ENCODE peak calls at places on chromosomes 7 and 10, in five cellular contexts. B is stomach, N is lung, V is dorsolateral prefrontal cortex, Q is cardiac fibroblast. A is an unnamed sample.

GRCh38 chr10:34252111-34252510 is 563.0 kb downstream of the PARD3 start:
- DNase-seq in B (peak), Q (peak), N (no peak), V (no peak), A (no peak)

GRCh38 chr10:48494611-48495010 is 110.3 kb downstream of the ARHGAP22 start:
- DNase-seq in N (no peak), B (peak), V (no peak), Q (no peak), A (no peak)

GRCh38 chr10:123868058-123868995 is 23.3 kb downstream of the CPXM2 start:
- DNase-seq in V (no peak), N (no peak), B (no peak), Q (no peak), A (no peak)

GRCh38 chr10:46265981-46266505 is 20.8 kb upstream of the ANTXRL start:
- DNase-seq in B (peak), V (no peak), Q (no peak), N (no peak), A (no peak)

GRCh38 chr7:142750321-142750938 is 1.2 kb downstream of the PRSS1 start:
- DNase-seq in Q (no peak), V (no peak), N (peak), B (no peak), A (no peak)

GRCh38 chr10:129765664-129766550 is 198.2 kb downstream of the EBF3 start:
- DNase-seq in N (no peak), V (peak), Q (no peak), B (peak), A (no peak)

GRCh38 chr7:45710271-45711160 is 136.3 kb downstream of the ADCY1 start:
- DNase-seq in N (peak), Q (no peak), V (no peak), B (no peak), A (no peak)

GRCh38 chr10:27659786-27660185 is 85.8 kb downstream of the MKX start:
- DNase-seq in N (no peak), V (no peak), Q (no peak), B (no peak), A (no peak)

GRCh38 chr7:77266162-77266807 is 66.7 kb upstream of the FGL2 start:
- DNase-seq in V (no peak), Q (no peak), B (no peak), N (no peak), A (no peak)

GRCh38 chr7:27149817-27150567 is 2.4 kb downstream of the HOXA3 start:
- DNase-seq in V (no peak), N (no peak), B (no peak), Q (no peak), A (no peak)

GRCh38 chr7:22499044-22499443 is 944 bp downstream of the STEAP1B start:
- DNase-seq in N (no peak), Q (no peak), B (no peak), V (no peak), A (no peak)

GRCh38 chr10:36880898-36881297 is 244.5 kb upstream of the ANKRD30A start:
- DNase-seq in V (no peak), B (no peak), N (no peak), Q (peak), A (peak)

GRCh38 chr10:94443052-94443451 is 40.7 kb downstream of the TBC1D12 start:
- DNase-seq in V (no peak), Q (no peak), N (no peak), B (no peak), A (no peak)

GRCh38 chr10:48243487-48243886 is 31.0 kb downstream of the FRMPD2 start:
- DNase-seq in B (no peak), V (no peak), N (no peak), Q (no peak), A (no peak)

GRCh38 chr10:79073784-79074432 is 5.1 kb downstream of the ZMIZ1 start:
- DNase-seq in Q (no peak), V (no peak), N (no peak), B (peak), A (no peak)

GRCh38 chr7:137992738-137993394 is 9.0 kb downstream of the CREB3L2 start:
- DNase-seq in B (no peak), Q (peak), N (no peak), V (no peak), A (peak)

GRCh38 chr10:83959330-83959729 is 180.0 kb upstream of the GHITM start:
- DNase-seq in Q (no peak), V (no peak), B (no peak), N (no peak), A (no peak)

GRCh38 chr10:12041766-12042408 is 722 bp downstream of the UPF2 start:
- DNase-seq in Q (peak), N (no peak), V (no peak), B (no peak), A (no peak)

GRCh38 chr10:35913628-35914027 is 271.5 kb upstream of the FZD8 start:
- DNase-seq in N (no peak), V (no peak), B (no peak), Q (peak), A (no peak)

GRCh38 chr7:29039747-29040569 is 81.8 kb upstream of the TRIL start:
- DNase-seq in Q (peak), V (no peak), B (no peak), N (no peak), A (no peak)

GRCh38 chr10:5457741-5458140 is 41.6 kb downstream of the CALML5 start:
- DNase-seq in N (no peak), V (no peak), B (no peak), Q (no peak), A (no peak)

GRCh38 chr10:70432101-70432500 is 9.4 kb downstream of the NODAL start:
- DNase-seq in Q (peak), B (no peak), N (no peak), V (peak), A (no peak)

GRCh38 chr7:122199171-122199570 is 55.1 kb upstream of the AASS start:
- DNase-seq in B (no peak), V (no peak), N (no peak), Q (peak), A (no peak)

GRCh38 chr10:125020871-125021270 is 78.9 kb downstream of the ZRANB1 start:
- DNase-seq in N (no peak), V (no peak), B (no peak), Q (no peak), A (no peak)

GRCh38 chr7:121020652-121021051 is 32.1 kb downstream of the CPED1 start:
- DNase-seq in Q (peak), N (no peak), V (no peak), B (no peak), A (peak)

GRCh38 chr7:158924956-158925355 is 68.6 kb downstream of the DYNC2I1 start:
- DNase-seq in Q (no peak), N (no peak), B (no peak), V (no peak), A (peak)

GRCh38 chr7:40239755-40240303 is 105.0 kb downstream of the SUGCT start:
- DNase-seq in Q (no peak), V (no peak), B (no peak), N (no peak), A (no peak)

GRCh38 chr10:43808136-43808535 is 159.5 kb upstream of the ZNF32 start:
- DNase-seq in Q (no peak), N (no peak), V (no peak), B (no peak), A (no peak)

GRCh38 chr7:93933190-93933589 is 11.7 kb downstream of the GNG11 start:
- DNase-seq in N (no peak), B (no peak), Q (no peak), V (no peak), A (no peak)

GRCh38 chr7:85275204-85275603 is 88.3 kb upstream of the SEMA3D start:
- DNase-seq in B (no peak), V (no peak), Q (no peak), N (no peak), A (no peak)

GRCh38 chr7:135879238-135879637 is 97.9 kb downstream of the MTPN start:
- DNase-seq in B (no peak), V (no peak), N (no peak), Q (peak), A (no peak)

GRCh38 chr7:155533827-155534690 is 12.3 kb downstream of the CNPY1 start:
- DNase-seq in Q (peak), B (no peak), N (no peak), V (no peak), A (no peak)

GRCh38 chr7:135234727-135235126 is 1.1 kb downstream of the STRA8 start:
- DNase-seq in N (no peak), V (no peak), B (no peak), Q (no peak), A (no peak)

GRCh38 chr10:93554760-93555432 is 11.6 kb upstream of the FFAR4 start:
- DNase-seq in V (peak), Q (peak), B (peak), N (peak), A (peak)

GRCh38 chr7:1883031-1883761 is 213.1 kb downstream of the ELFN1 start:
- DNase-seq in N (no peak), Q (peak), B (no peak), V (no peak), A (peak)

GRCh38 chr7:1885465-1886226 is 215.6 kb downstream of the ELFN1 start:
- DNase-seq in Q (no peak), N (no peak), B (no peak), V (no peak), A (no peak)

GRCh38 chr7:1884583-1885350 is 214.7 kb downstream of the ELFN1 start:
- DNase-seq in N (no peak), B (no peak), V (no peak), Q (no peak), A (no peak)

GRCh38 chr7:1882451-1882850 is 212.4 kb downstream of the ELFN1 start:
- DNase-seq in B (no peak), N (no peak), Q (no peak), V (no peak), A (no peak)

GRCh38 chr7:1883834-1884582 is 213.9 kb downstream of the ELFN1 start:
- DNase-seq in B (no peak), N (no peak), V (no peak), Q (no peak), A (no peak)
- TF ChIP-seq CTCF in B (no peak), N (no peak), V (no peak), Q (no peak), A (no peak)

GRCh38 chr7:139106959-139107358 is 2.6 kb downstream of the ZC3HAV1 start:
- DNase-seq in V (no peak), N (no peak), Q (no peak), B (no peak), A (no peak)
- H3K4me3 ChIP-seq in V (peak), N (no peak), Q (no peak), B (peak), A (no peak)

GRCh38 chr7:148286150-148286549 is 304.4 kb upstream of the C7orf33 start:
- DNase-seq in V (no peak), Q (peak), B (no peak), N (no peak), A (no peak)
- TF ChIP-seq CTCF in V (no peak), Q (no peak), B (no peak), N (no peak), A (no peak)

DNA sequence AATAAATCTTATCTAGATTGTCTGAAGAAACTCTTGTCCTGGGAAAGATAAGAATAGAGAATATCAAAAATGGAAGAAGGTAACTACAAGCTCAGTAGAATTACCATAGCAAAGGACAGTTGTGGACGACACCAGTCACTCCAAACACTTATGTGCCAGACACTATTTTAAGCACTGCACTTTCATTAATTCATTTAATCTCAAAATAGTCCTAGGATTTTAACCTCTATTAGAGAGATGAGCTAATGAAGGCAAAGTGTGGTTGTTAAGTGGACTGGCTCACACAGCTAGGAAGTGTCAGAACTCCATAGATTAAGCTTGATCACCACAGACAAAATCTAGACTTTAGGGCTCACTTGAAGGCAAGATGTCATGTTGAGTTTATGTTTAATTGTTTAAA is 168.9 kb downstream of the CDC14C start:
- DNase-seq in N (no peak), V (no peak), Q (no peak), B (no peak), A (no peak)
- H3K4me3 ChIP-seq in N (no peak), V (no peak), Q (no peak), B (no peak), A (no peak)